ENCODE peak calls at places on chromosomes 4 and X, in nine cellular contexts. O is H4, W is iris pigment epithelial cell, N is nephron progenitor cell, B is frontal cortex, Q is astrocyte of the spinal cord, V is stromal cell of bone marrow, L is type B pancreatic cell, C is cardiac muscle cell. Y is an unnamed sample.

GRCh38 chr4:113657834-113658233 is 103.7 kb downstream of the CAMK2D start:
- DNase-seq in O (no peak), Q (peak), V (no peak), W (peak), C (no peak), L (no peak), B (no peak), N (no peak), Y (no peak)

GRCh38 chrX:147850875-147851274 is 60.8 kb upstream of the FMR1 start:
- DNase-seq in O (no peak), L (no peak), N (no peak), B (no peak), W (no peak), Q (no peak), V (no peak), C (no peak), Y (no peak)

GRCh38 chr4:153205028-153205648 is 895 bp downstream of the TRIM2 start:
- DNase-seq in L (no peak), N (peak), Q (no peak), B (no peak), W (no peak), C (no peak), O (no peak), V (no peak), Y (no peak)

GRCh38 chr4:139663561-139664138 is 2.0 kb upstream of the MGST2 start:
- DNase-seq in O (no peak), B (no peak), W (no peak), C (peak), Q (no peak), N (no peak), V (no peak), L (no peak), Y (no peak)

GRCh38 chr4:26520728-26521442 is 30.6 kb upstream of the CCKAR start:
- DNase-seq in W (no peak), B (no peak), O (peak), Q (no peak), L (no peak), N (no peak), V (no peak), C (no peak), Y (no peak)

GRCh38 chrX:54439967-54440871 is at the start of gene TSR2:
- DNase-seq in O (peak), Q (peak), V (peak), W (peak), L (peak), B (peak), N (peak), C (peak), Y (peak)

GRCh38 chr4:33739886-33740285 is 2504.4 kb downstream of the ARAP2 start:
- DNase-seq in O (no peak), Q (no peak), N (no peak), L (no peak), V (no peak), B (no peak), W (no peak), C (no peak), Y (no peak)

GRCh38 chr4:14749910-14750309 is 252.4 kb upstream of the CPEB2 start:
- DNase-seq in W (peak), Q (peak), O (no peak), B (no peak), C (peak), L (no peak), N (no peak), V (peak), Y (no peak)

GRCh38 chr4:99679204-99679603 is 21.6 kb upstream of the C4orf54 start:
- DNase-seq in O (peak), L (no peak), Q (no peak), V (no peak), B (no peak), C (peak), N (no peak), W (no peak), Y (no peak)

GRCh38 chrX:38277136-38277535 is 50.2 kb downstream of the RPGR start:
- DNase-seq in O (no peak), Q (no peak), V (no peak), W (no peak), C (no peak), N (no peak), L (no peak), B (no peak), Y (no peak)

GRCh38 chrX:148530464-148531077 is 30.2 kb downstream of the AFF2 start:
- DNase-seq in V (no peak), W (peak), O (peak), C (no peak), Q (peak), L (no peak), B (no peak), N (no peak), Y (no peak)

GRCh38 chrX:68829594-68830485 is 1.0 kb downstream of the EFNB1 start:
- DNase-seq in N (no peak), V (no peak), L (peak), B (no peak), O (no peak), C (peak), Q (peak), W (peak), Y (peak)

GRCh38 chrX:17737707-17738001 is 361 bp downstream of the SCML1 start:
- DNase-seq in L (no peak), N (peak), V (no peak), Q (peak), W (no peak), C (no peak), B (no peak), O (no peak), Y (no peak)